ENCODE peak calls at places on chromosomes 4 and X, in five cellular contexts. U is neural crest cell, E is IMR-90, B is AG10803, S is natural killer cell. Q is an unnamed sample.

GRCh38 chr4:17704020-17704657 is 77.3 kb downstream of the FAM184B start:
- DNase-seq in U (no peak), E (no peak), B (peak; percentile 21), S (no peak), Q (no peak)

GRCh38 chr4:74378573-74378972 is 13.6 kb downstream of the EREG start:
- DNase-seq in U (no peak), E (peak; percentile 35), B (no peak), S (no peak), Q (no peak)

GRCh38 chr4:827209-828081 is 1.5 kb upstream of the CPLX1 start:
- DNase-seq in U (no peak), E (no peak), B (no peak), S (no peak), Q (no peak)

GRCh38 chr4:98891533-98892337 is 37.2 kb downstream of the EIF4E start:
- DNase-seq in U (no peak), E (no peak), B (no peak), S (no peak), Q (no peak)

GRCh38 chr4:184649971-184650855 is 675 bp downstream of the PRIMPOL start:
- DNase-seq in U (peak; percentile 19), E (peak; percentile 65), B (peak; percentile 43), S (no peak), Q (no peak)

GRCh38 chrX:97854071-97854470 is 970.4 kb downstream of the RPA4 start:
- DNase-seq in U (no peak), E (no peak), B (no peak), S (no peak), Q (no peak)

GRCh38 chr4:139214039-139214534 is 37.1 kb upstream of the ELF2 start:
- DNase-seq in U (no peak), E (no peak), B (no peak), S (no peak), Q (no peak)

GRCh38 chr4:99028187-99028586 is 32.7 kb downstream of the METAP1 start:
- DNase-seq in U (no peak), E (peak; percentile 11), B (peak; percentile 37), S (no peak), Q (no peak)

GRCh38 chr4:13541720-13542576 is 2.4 kb downstream of the NKX3-2 start:
- DNase-seq in U (no peak), E (no peak), B (no peak), S (no peak), Q (peak; percentile 50)

GRCh38 chr4:131091896-131092295 is 1995.9 kb downstream of the C4orf33 start:
- DNase-seq in U (no peak), E (peak; percentile 4), B (no peak), S (no peak), Q (no peak)

GRCh38 chrX:47637546-47638195 is 7.9 kb upstream of the CFP start:
- DNase-seq in U (no peak), E (no peak), B (no peak), S (no peak), Q (no peak)

GRCh38 chrX:119541188-119541587 is 24.0 kb downstream of the STEEP1 start:
- DNase-seq in U (no peak), E (peak; percentile 86), B (peak; percentile 72), S (no peak), Q (no peak)

GRCh38 chrX:119537487-119537886 is 27.7 kb downstream of the STEEP1 start:
- DNase-seq in U (no peak), E (no peak), B (no peak), S (no peak), Q (no peak)

GRCh38 chrX:119539872-119540271 is 25.3 kb downstream of the STEEP1 start:
- DNase-seq in U (no peak), E (no peak), B (no peak), S (no peak), Q (no peak)
- TF ChIP-seq CTCF in U (no peak), E (no peak), B (no peak), S (no peak), Q (no peak)

GRCh38 chrX:3811331-3812311 is 98.2 kb upstream of the PRKX start:
- DNase-seq in U (no peak), E (peak; percentile 58), B (peak; percentile 50), S (peak; percentile 16), Q (no peak)

GRCh38 chrX:3820170-3820569 is 106.7 kb upstream of the PRKX start:
- DNase-seq in U (no peak), E (peak; percentile 93), B (peak; percentile 69), S (no peak), Q (no peak)

GRCh38 chrX:3815896-3816664 is 102.6 kb upstream of the PRKX start:
- DNase-seq in U (peak; percentile 51), E (peak; percentile 12), B (peak; percentile 17), S (peak; percentile 23), Q (peak; percentile 56)
- TF ChIP-seq CTCF in U (peak; percentile 14), E (no peak), B (peak; percentile 16), S (no peak), Q (peak; percentile 47)

GRCh38 chr4:26008737-26009136 is 94.7 kb downstream of the SMIM20 start:
- DNase-seq in U (no peak), E (no peak), B (no peak), S (no peak), Q (no peak)
- TF ChIP-seq CTCF in U (no peak), E (no peak), B (no peak), S (no peak), Q (no peak)

GRCh38 chr4:23368081-23368697 is 521.7 kb downstream of the PPARGC1A start:
- DNase-seq in U (no peak), E (peak; percentile 1), B (no peak), S (no peak), Q (no peak)
- TF ChIP-seq CTCF in U (peak; percentile 54), E (peak; percentile 12), B (peak; percentile 13), S (no peak), Q (peak; percentile 52)